ENCODE peak calls at places on chromosome 17, in five cellular contexts. One of them, this sample, is unnamed.

GRCh38 chr17:43908111-43908721 is 880 bp upstream of the MPP2 start:
- DNase-seq in stimulated activated CD4-positive, alpha-beta T cell treated with anti-CD3 and anti-CD28 coated beads, TNF-alpha, amount 100 ng/mL, for 4 hours: no peak
- DNase-seq in NCI-H1417: peak
- DNase-seq in NCI-H1436 treated with DMSO at 0.1 percent for 48 hours: peak
- DNase-seq in cardiac muscle cell: peak
- DNase-seq in this sample: peak

GRCh38 chr17:49830605-49831004 is 17.3 kb downstream of the TAC4 start:
- DNase-seq in stimulated activated CD4-positive, alpha-beta T cell treated with anti-CD3 and anti-CD28 coated beads, TNF-alpha, amount 100 ng/mL, for 4 hours: no peak
- DNase-seq in NCI-H1417: no peak
- DNase-seq in NCI-H1436 treated with DMSO at 0.1 percent for 48 hours: no peak
- DNase-seq in cardiac muscle cell: no peak
- DNase-seq in this sample: no peak

GRCh38 chr17:41663451-41664171 is 25.1 kb upstream of the EIF1 start:
- DNase-seq in stimulated activated CD4-positive, alpha-beta T cell treated with anti-CD3 and anti-CD28 coated beads, TNF-alpha, amount 100 ng/mL, for 4 hours: no peak
- DNase-seq in NCI-H1417: no peak
- DNase-seq in NCI-H1436 treated with DMSO at 0.1 percent for 48 hours: no peak
- DNase-seq in cardiac muscle cell: no peak
- DNase-seq in this sample: no peak

GRCh38 chr17:36482611-36483504 is 3.6 kb upstream of the ZNHIT3 start:
- DNase-seq in stimulated activated CD4-positive, alpha-beta T cell treated with anti-CD3 and anti-CD28 coated beads, TNF-alpha, amount 100 ng/mL, for 4 hours: peak
- DNase-seq in NCI-H1417: peak
- DNase-seq in NCI-H1436 treated with DMSO at 0.1 percent for 48 hours: peak
- DNase-seq in cardiac muscle cell: peak
- DNase-seq in this sample: peak

GRCh38 chr17:75734674-75735294 is 13.5 kb downstream of the ITGB4 start:
- DNase-seq in stimulated activated CD4-positive, alpha-beta T cell treated with anti-CD3 and anti-CD28 coated beads, TNF-alpha, amount 100 ng/mL, for 4 hours: no peak
- DNase-seq in NCI-H1417: no peak
- DNase-seq in NCI-H1436 treated with DMSO at 0.1 percent for 48 hours: no peak
- DNase-seq in cardiac muscle cell: no peak
- DNase-seq in this sample: no peak

GRCh38 chr17:73166731-73167581 is 2.1 kb downstream of the SSTR2 start:
- DNase-seq in stimulated activated CD4-positive, alpha-beta T cell treated with anti-CD3 and anti-CD28 coated beads, TNF-alpha, amount 100 ng/mL, for 4 hours: no peak
- DNase-seq in NCI-H1417: no peak
- DNase-seq in NCI-H1436 treated with DMSO at 0.1 percent for 48 hours: no peak
- DNase-seq in cardiac muscle cell: no peak
- DNase-seq in this sample: no peak

GRCh38 chr17:42872251-42872965 is 21.4 kb downstream of the AOC3 start:
- DNase-seq in stimulated activated CD4-positive, alpha-beta T cell treated with anti-CD3 and anti-CD28 coated beads, TNF-alpha, amount 100 ng/mL, for 4 hours: no peak
- DNase-seq in NCI-H1417: no peak
- DNase-seq in NCI-H1436 treated with DMSO at 0.1 percent for 48 hours: no peak
- DNase-seq in cardiac muscle cell: no peak
- DNase-seq in this sample: peak

GRCh38 chr17:309361-309888 is 43.2 kb downstream of the RPH3AL start:
- DNase-seq in stimulated activated CD4-positive, alpha-beta T cell treated with anti-CD3 and anti-CD28 coated beads, TNF-alpha, amount 100 ng/mL, for 4 hours: no peak
- DNase-seq in NCI-H1417: no peak
- DNase-seq in NCI-H1436 treated with DMSO at 0.1 percent for 48 hours: no peak
- DNase-seq in cardiac muscle cell: peak
- DNase-seq in this sample: peak

GRCh38 chr17:76446449-76447231 is 6.3 kb downstream of the UBE2O start:
- DNase-seq in stimulated activated CD4-positive, alpha-beta T cell treated with anti-CD3 and anti-CD28 coated beads, TNF-alpha, amount 100 ng/mL, for 4 hours: no peak
- DNase-seq in NCI-H1417: no peak
- DNase-seq in NCI-H1436 treated with DMSO at 0.1 percent for 48 hours: no peak
- DNase-seq in cardiac muscle cell: peak
- DNase-seq in this sample: no peak

GRCh38 chr17:67992541-67993152 is 3.6 kb downstream of the C17orf58 start:
- DNase-seq in stimulated activated CD4-positive, alpha-beta T cell treated with anti-CD3 and anti-CD28 coated beads, TNF-alpha, amount 100 ng/mL, for 4 hours: no peak
- DNase-seq in NCI-H1417: no peak
- DNase-seq in NCI-H1436 treated with DMSO at 0.1 percent for 48 hours: no peak
- DNase-seq in cardiac muscle cell: no peak
- DNase-seq in this sample: no peak

GRCh38 chr17:48125829-48126612 is 18.5 kb downstream of the SNX11 start:
- DNase-seq in stimulated activated CD4-positive, alpha-beta T cell treated with anti-CD3 and anti-CD28 coated beads, TNF-alpha, amount 100 ng/mL, for 4 hours: no peak
- DNase-seq in NCI-H1417: no peak
- DNase-seq in NCI-H1436 treated with DMSO at 0.1 percent for 48 hours: peak
- DNase-seq in cardiac muscle cell: no peak
- DNase-seq in this sample: no peak

GRCh38 chr17:57607553-57608120 is 137.5 kb downstream of the CCDC182 start:
- DNase-seq in stimulated activated CD4-positive, alpha-beta T cell treated with anti-CD3 and anti-CD28 coated beads, TNF-alpha, amount 100 ng/mL, for 4 hours: no peak
- DNase-seq in NCI-H1417: peak
- DNase-seq in NCI-H1436 treated with DMSO at 0.1 percent for 48 hours: peak
- DNase-seq in cardiac muscle cell: no peak
- DNase-seq in this sample: no peak

GRCh38 chr17:65666869-65667268 is 105.4 kb upstream of the AXIN2 start:
- DNase-seq in stimulated activated CD4-positive, alpha-beta T cell treated with anti-CD3 and anti-CD28 coated beads, TNF-alpha, amount 100 ng/mL, for 4 hours: no peak
- DNase-seq in NCI-H1417: no peak
- DNase-seq in NCI-H1436 treated with DMSO at 0.1 percent for 48 hours: no peak
- DNase-seq in cardiac muscle cell: no peak
- DNase-seq in this sample: no peak

GRCh38 chr17:3534881-3535252 is 22.7 kb downstream of the TRPV3 start:
- DNase-seq in stimulated activated CD4-positive, alpha-beta T cell treated with anti-CD3 and anti-CD28 coated beads, TNF-alpha, amount 100 ng/mL, for 4 hours: no peak
- DNase-seq in NCI-H1417: no peak
- DNase-seq in NCI-H1436 treated with DMSO at 0.1 percent for 48 hours: no peak
- DNase-seq in cardiac muscle cell: peak
- DNase-seq in this sample: peak

GRCh38 chr17:17285951-17286350 is 4.9 kb upstream of the COPS3 start:
- DNase-seq in stimulated activated CD4-positive, alpha-beta T cell treated with anti-CD3 and anti-CD28 coated beads, TNF-alpha, amount 100 ng/mL, for 4 hours: no peak
- DNase-seq in NCI-H1417: no peak
- DNase-seq in NCI-H1436 treated with DMSO at 0.1 percent for 48 hours: no peak
- DNase-seq in cardiac muscle cell: no peak
- DNase-seq in this sample: no peak

GRCh38 chr17:38572665-38573365 is 32.9 kb downstream of the SRCIN1 start:
- DNase-seq in stimulated activated CD4-positive, alpha-beta T cell treated with anti-CD3 and anti-CD28 coated beads, TNF-alpha, amount 100 ng/mL, for 4 hours: no peak
- DNase-seq in NCI-H1417: peak
- DNase-seq in NCI-H1436 treated with DMSO at 0.1 percent for 48 hours: no peak
- DNase-seq in cardiac muscle cell: peak
- DNase-seq in this sample: no peak

GRCh38 chr17:27345141-27345904 is 51.4 kb downstream of the WSB1 start:
- DNase-seq in stimulated activated CD4-positive, alpha-beta T cell treated with anti-CD3 and anti-CD28 coated beads, TNF-alpha, amount 100 ng/mL, for 4 hours: no peak
- DNase-seq in NCI-H1417: no peak
- DNase-seq in NCI-H1436 treated with DMSO at 0.1 percent for 48 hours: peak
- DNase-seq in cardiac muscle cell: peak
- DNase-seq in this sample: no peak

GRCh38 chr17:60135160-60135950 is 14.4 kb upstream of the CA4 start:
- DNase-seq in stimulated activated CD4-positive, alpha-beta T cell treated with anti-CD3 and anti-CD28 coated beads, TNF-alpha, amount 100 ng/mL, for 4 hours: peak
- DNase-seq in NCI-H1417: peak
- DNase-seq in NCI-H1436 treated with DMSO at 0.1 percent for 48 hours: peak
- DNase-seq in cardiac muscle cell: peak
- DNase-seq in this sample: peak

GRCh38 chr17:16407911-16408588 is 7.3 kb upstream of the TRPV2 start:
- DNase-seq in stimulated activated CD4-positive, alpha-beta T cell treated with anti-CD3 and anti-CD28 coated beads, TNF-alpha, amount 100 ng/mL, for 4 hours: no peak
- DNase-seq in NCI-H1417: peak
- DNase-seq in NCI-H1436 treated with DMSO at 0.1 percent for 48 hours: peak
- DNase-seq in cardiac muscle cell: peak
- DNase-seq in this sample: peak

GRCh38 chr17:61574542-61575351 is 16.3 kb downstream of the NACA2 start:
- DNase-seq in stimulated activated CD4-positive, alpha-beta T cell treated with anti-CD3 and anti-CD28 coated beads, TNF-alpha, amount 100 ng/mL, for 4 hours: no peak
- DNase-seq in NCI-H1417: peak
- DNase-seq in NCI-H1436 treated with DMSO at 0.1 percent for 48 hours: no peak
- DNase-seq in cardiac muscle cell: peak
- DNase-seq in this sample: no peak

GRCh38 chr17:1197781-1198490 is 18.2 kb upstream of the ABR start:
- DNase-seq in stimulated activated CD4-positive, alpha-beta T cell treated with anti-CD3 and anti-CD28 coated beads, TNF-alpha, amount 100 ng/mL, for 4 hours: no peak
- DNase-seq in NCI-H1417: no peak
- DNase-seq in NCI-H1436 treated with DMSO at 0.1 percent for 48 hours: no peak
- DNase-seq in cardiac muscle cell: no peak
- DNase-seq in this sample: peak

This sample was measured in right cardiac atrium.